ENCODE peak calls at places on chromosomes 12 and 14, in ten cellular contexts. O is stomach, D is tibial artery, S is fibroblast of lung, E is SJSA1, U is HCT116, G is neuronal stem cell, B is body of pancreas, I is Panc1, Y is GM23248. A is an unnamed sample.

GRCh38 chr12:111980598-111980997 is 32.4 kb downstream of the TMEM116 start:
- DNase-seq in S (no peak), Y (no peak), I (no peak), U (no peak), E (no peak), D (no peak), B (no peak), G (no peak), O (no peak), A (no peak)

GRCh38 chr14:81303258-81303935 is 82.6 kb upstream of the GTF2A1 start:
- DNase-seq in I (no peak), B (peak), G (no peak), E (no peak), D (no peak), U (peak), S (no peak), O (peak), Y (no peak), A (peak)

GRCh38 chr12:19694627-19695026 is 255.3 kb downstream of the AEBP2 start:
- DNase-seq in S (peak), B (no peak), I (no peak), D (no peak), E (no peak), Y (peak), G (no peak), U (no peak), O (no peak), A (no peak)

GRCh38 chr14:31159682-31160296 is 47.8 kb downstream of the HECTD1 start:
- DNase-seq in I (no peak), S (no peak), D (peak), B (no peak), O (no peak), U (peak), E (peak), G (no peak), Y (peak), A (no peak)

GRCh38 chr12:82174383-82174782 is 183.8 kb downstream of the CCDC59 start:
- DNase-seq in O (no peak), G (no peak), D (no peak), S (no peak), Y (no peak), I (no peak), E (no peak), B (no peak), U (no peak), A (no peak)

GRCh38 chr12:49582201-49582600 is 14.3 kb upstream of the MCRS1 start:
- DNase-seq in S (no peak), I (no peak), B (no peak), Y (no peak), G (no peak), E (no peak), O (no peak), U (no peak), D (no peak), A (no peak)

GRCh38 chr12:107461222-107461980 is 224.2 kb upstream of the PWP1 start:
- DNase-seq in U (no peak), I (no peak), O (no peak), G (no peak), D (no peak), Y (peak), E (peak), B (peak), S (peak), A (no peak)

GRCh38 chr12:109446869-109447268 is 30.2 kb downstream of the KCTD10 start:
- DNase-seq in I (no peak), G (no peak), E (no peak), Y (no peak), D (no peak), S (no peak), U (no peak), B (no peak), O (no peak), A (no peak)

GRCh38 chr14:99660006-99660566 is 15.2 kb downstream of the HHIPL1 start:
- DNase-seq in E (no peak), I (no peak), S (no peak), D (no peak), B (no peak), Y (peak), U (no peak), O (no peak), G (no peak), A (no peak)
- H3K4me3 ChIP-seq in E (no peak), I (no peak), S (no peak), D (no peak), B (no peak), Y (peak), U (no peak), O (no peak), G (no peak), A (no peak)

GRCh38 chr14:77032483-77032853 is 4.0 kb upstream of the IRF2BPL start:
- DNase-seq in B (no peak), D (no peak), G (no peak), U (no peak), E (no peak), O (no peak), I (no peak), Y (no peak), S (no peak), A (no peak)
- H3K27ac ChIP-seq in B (peak), D (peak), G (peak), U (peak), E (peak), O (peak), I (peak), Y (peak), S (peak), A (peak)

GRCh38 chr12:122021822-122022392 is at the start of gene BCL7A:
- DNase-seq in S (peak), E (peak), O (peak), G (peak), B (peak), I (no peak), U (peak), Y (peak), D (peak), A (peak)
- H3K4me3 ChIP-seq in S (peak), E (peak), O (peak), G (peak), B (peak), I (peak), U (peak), Y (peak), D (peak), A (peak)

GRCh38 chr14:71511152-71511551 is 421.1 kb upstream of the RGS6 start:
- DNase-seq in I (no peak), Y (no peak), G (no peak), D (no peak), U (no peak), O (no peak), E (no peak), S (no peak), B (no peak), A (no peak)

GRCh38 chr14:71507681-71508080 is 424.5 kb upstream of the RGS6 start:
- DNase-seq in S (no peak), Y (no peak), I (no peak), E (no peak), O (no peak), D (no peak), B (no peak), G (no peak), U (no peak), A (no peak)
- H3K27ac ChIP-seq in S (no peak), Y (no peak), I (no peak), E (no peak), O (no peak), D (no peak), B (no peak), G (no peak), U (no peak), A (no peak)

DNA sequence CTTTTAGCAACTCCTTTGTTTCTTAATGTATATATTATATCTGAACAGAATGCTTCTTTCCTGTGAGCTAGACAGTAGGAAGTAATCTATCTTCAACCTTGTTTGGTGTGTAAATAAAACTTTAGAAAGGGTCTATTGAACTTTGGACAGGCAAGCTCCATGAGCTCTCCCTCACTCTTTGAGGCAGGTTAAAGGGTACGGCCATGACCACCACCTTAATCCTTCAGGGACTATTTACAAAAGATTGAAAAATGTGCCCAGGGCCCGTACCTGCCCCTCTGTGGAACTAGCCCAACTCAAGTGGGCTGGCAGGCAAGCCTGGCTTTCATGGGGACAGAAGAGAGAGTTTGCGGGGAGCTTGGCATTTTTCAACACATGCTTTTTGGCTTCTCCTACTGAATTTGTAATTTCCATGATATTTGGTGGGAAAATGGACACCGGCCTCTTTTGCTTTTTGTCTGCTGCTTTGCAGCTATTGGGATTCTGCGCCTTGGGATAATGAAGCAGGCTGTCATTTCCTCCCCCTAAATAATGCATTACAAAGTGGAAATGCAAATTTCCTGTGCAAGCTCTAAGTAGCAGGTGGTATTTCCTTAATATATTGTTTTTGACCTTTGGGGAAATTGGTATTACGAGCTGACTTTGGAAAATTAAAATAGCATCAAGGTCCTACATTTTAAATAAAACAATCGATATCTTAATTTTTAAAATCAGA is 106.0 kb downstream of the HMGA2 start:
- DNase-seq in O (no peak), E (no peak), G (no peak), B (no peak), D (no peak), U (no peak), S (no peak), I (no peak), Y (no peak), A (no peak)
- H3K4me3 ChIP-seq in O (no peak), E (no peak), G (no peak), B (no peak), D (no peak), U (no peak), S (no peak), I (no peak), Y (no peak), A (no peak)

DNA sequence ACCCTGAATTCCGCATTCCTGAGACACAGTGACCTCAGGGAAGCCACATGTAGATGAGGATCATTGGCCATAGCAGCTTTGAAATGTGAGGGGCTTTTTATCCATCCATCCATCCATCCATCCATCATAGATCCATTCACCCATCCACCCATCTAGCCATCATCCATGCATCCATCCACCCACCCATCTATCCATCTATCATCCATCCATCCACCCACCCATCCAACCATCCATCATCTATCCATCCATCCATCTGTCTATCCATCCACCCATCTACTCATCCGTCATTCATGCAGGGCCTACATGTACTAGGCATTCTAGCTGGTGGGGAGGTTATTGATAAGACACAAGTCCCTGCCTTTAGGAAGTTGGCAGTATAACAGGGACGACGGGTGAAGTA is 27.9 kb upstream of the CEBPE start:
- DNase-seq in B (no peak), Y (no peak), D (no peak), I (no peak), U (no peak), E (no peak), S (no peak), G (no peak), O (no peak), A (no peak)
- H3K27ac ChIP-seq in B (no peak), Y (no peak), D (peak), I (no peak), U (no peak), E (no peak), S (no peak), G (no peak), O (peak), A (no peak)

GRCh38 chr14:67515386-67516079 is 17.6 kb upstream of the PLEKHH1 start:
- DNase-seq in I (no peak), G (no peak), S (peak), D (peak), Y (peak), O (peak), B (peak), U (no peak), E (no peak), A (peak)
- H3K4me3 ChIP-seq in I (peak), G (peak), S (peak), D (peak), Y (peak), O (peak), B (no peak), U (peak), E (peak), A (peak)

GRCh38 chr12:89836026-89836425 is 127.4 kb upstream of the ATP2B1 start:
- DNase-seq in G (no peak), B (no peak), E (no peak), S (no peak), Y (no peak), O (no peak), I (no peak), D (no peak), U (no peak), A (no peak)

GRCh38 chr12:89838846-89839245 is 130.2 kb upstream of the ATP2B1 start:
- DNase-seq in I (no peak), O (no peak), G (no peak), D (no peak), E (no peak), B (no peak), Y (no peak), U (no peak), S (no peak), A (no peak)

GRCh38 chr12:89840162-89840922 is 131.7 kb upstream of the ATP2B1 start:
- DNase-seq in O (no peak), S (no peak), G (no peak), E (no peak), B (no peak), Y (no peak), I (no peak), D (no peak), U (no peak), A (no peak)

GRCh38 chr12:89844539-89844938 is 135.9 kb upstream of the ATP2B1 start:
- DNase-seq in Y (no peak), I (no peak), G (no peak), D (no peak), U (no peak), S (no peak), B (no peak), E (no peak), O (no peak), A (no peak)

DNA sequence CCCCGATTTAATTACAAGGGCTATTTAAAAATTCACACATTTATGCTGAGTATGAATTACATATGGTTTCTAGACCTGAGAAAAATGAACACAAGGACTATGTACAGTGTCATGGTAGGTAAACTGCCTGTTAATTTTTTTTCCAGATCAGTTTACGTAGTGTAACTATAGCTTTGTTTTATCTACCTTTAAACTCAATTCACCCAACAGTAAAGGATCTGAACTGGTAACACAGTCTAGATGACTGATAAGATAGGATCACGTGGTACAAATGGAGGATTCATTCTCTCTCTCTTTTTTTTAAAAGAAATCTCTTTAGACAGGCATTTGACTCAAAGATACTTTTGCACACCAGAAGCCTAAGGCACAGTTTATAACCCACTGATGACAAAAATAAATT is 130.8 kb upstream of the ATP2B1 start:
- DNase-seq in O (no peak), G (no peak), E (no peak), Y (no peak), S (no peak), D (no peak), U (no peak), B (no peak), I (no peak), A (no peak)
- H3K27ac ChIP-seq in O (no peak), G (no peak), E (no peak), Y (no peak), S (no peak), D (no peak), U (no peak), B (no peak), I (no peak), A (no peak)

DNA sequence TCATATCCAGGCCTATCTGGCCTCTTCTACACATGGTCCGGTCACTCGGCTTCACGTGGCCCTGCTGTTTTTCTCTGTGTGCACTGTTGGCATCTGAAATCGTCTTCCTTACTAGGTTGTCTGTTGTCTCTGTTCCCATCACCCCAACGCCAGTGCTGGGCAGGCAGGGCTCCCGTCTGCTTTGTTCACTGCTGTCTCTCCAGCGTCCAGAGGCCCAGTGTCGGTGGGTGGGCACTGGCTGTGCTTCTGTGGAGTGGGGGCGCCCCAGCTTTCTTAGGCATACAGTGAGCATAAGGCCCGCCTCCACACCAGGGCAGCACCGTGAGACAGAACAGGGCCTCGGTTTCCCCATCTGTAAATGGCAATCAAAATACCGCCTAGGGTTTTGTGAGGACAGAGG is 153.1 kb downstream of the BCL11B start:
- DNase-seq in G (no peak), S (no peak), U (no peak), E (no peak), I (no peak), B (no peak), Y (no peak), D (peak), O (peak), A (no peak)
- H3K4me3 ChIP-seq in G (no peak), S (no peak), U (no peak), E (no peak), I (no peak), B (no peak), Y (no peak), D (no peak), O (no peak), A (no peak)